ENCODE peak calls at places on chromosomes 11 and 22, in four cellular contexts. B, Z, U and P are unnamed samples.

GRCh38 chr11:109739374-109739773 is 317.4 kb downstream of the C11orf87 start:
- DNase-seq in B (no peak), Z (no peak), U (no peak), P (no peak)

GRCh38 chr22:44975444-44976262 is 34.2 kb downstream of the PHF21B start:
- DNase-seq in B (no peak), Z (peak; percentile 90), U (no peak), P (no peak)

GRCh38 chr11:43927925-43928707 is 14.3 kb upstream of the C11orf96 start:
- DNase-seq in B (peak; percentile 58), Z (no peak), U (no peak), P (no peak)

GRCh38 chr11:71454470-71455113 is 1.6 kb downstream of the NADSYN1 start:
- DNase-seq in B (no peak), Z (no peak), U (no peak), P (no peak)

GRCh38 chr11:76769645-76770586 is 13.2 kb upstream of the TSKU start:
- DNase-seq in B (no peak), Z (no peak), U (no peak), P (no peak)

GRCh38 chr22:40258463-40259046 is 80.8 kb downstream of the TNRC6B start:
- DNase-seq in B (no peak), Z (no peak), U (no peak), P (no peak)

GRCh38 chr11:105856954-105857353 is 165.1 kb downstream of the MSANTD4 start:
- DNase-seq in B (no peak), Z (no peak), U (no peak), P (no peak)

GRCh38 chr11:9701799-9702198 is 37.9 kb downstream of the SWAP70 start:
- DNase-seq in B (no peak), Z (no peak), U (no peak), P (no peak)

GRCh38 chr22:38967451-38968450 is 10.3 kb downstream of the APOBEC3A start:
- DNase-seq in B (peak; percentile 74), Z (no peak), U (no peak), P (no peak)

GRCh38 chr11:83520849-83521248 is 234.7 kb upstream of the CCDC90B start:
- DNase-seq in B (no peak), Z (no peak), U (no peak), P (no peak)

GRCh38 chr11:47672283-47672730 is 29.9 kb upstream of the MTCH2 start:
- DNase-seq in B (no peak), Z (no peak), U (no peak), P (no peak)

GRCh38 chr11:2565447-2566222 is 120.8 kb downstream of the KCNQ1 start:
- DNase-seq in B (no peak), Z (peak; percentile 72), U (no peak), P (no peak)

GRCh38 chr11:45366196-45366595 is 80.1 kb upstream of the SYT13 start:
- DNase-seq in B (no peak), Z (no peak), U (peak; percentile 55), P (no peak)

GRCh38 chr11:3796796-3797328 is 492 bp downstream of the NUP98 start:
- DNase-seq in B (peak; percentile 88), Z (no peak), U (peak; percentile 38), P (peak; percentile 93)